ENCODE peak calls at places on chromosomes 7 and 10, in four cellular contexts. Z is thyroid gland, H is coronary artery, C is mesothelial cell of epicardium. J is an unnamed sample.
A peak's percentile ranks its signal among the peaks of the same experiment; 100 is the strongest.

GRCh38 chr10:120783098-120783497 is 68.1 kb upstream of the WDR11 start:
- DNase-seq in Z (no peak), H (no peak), C (no peak), J (no peak)

GRCh38 chr7:151013356-151013727 is 11.0 kb downstream of the ATG9B start:
- DNase-seq in Z (no peak), H (no peak), C (no peak), J (no peak)

GRCh38 chr10:19702215-19702614 is 114.0 kb upstream of the PLXDC2 start:
- DNase-seq in Z (no peak), H (no peak), C (no peak), J (no peak)

GRCh38 chr10:71078454-71079145 is 133.8 kb upstream of the UNC5B start:
- DNase-seq in Z (no peak), H (peak; percentile 56), C (no peak), J (no peak)

GRCh38 chr10:111493024-111493625 is 416.3 kb downstream of the ADRA2A start:
- DNase-seq in Z (no peak), H (no peak), C (no peak), J (no peak)

GRCh38 chr7:28520074-28521015 is 108.0 kb downstream of the CREB5 start:
- DNase-seq in Z (no peak), H (no peak), C (no peak), J (no peak)

GRCh38 chr7:159127691-159128642 is 16.7 kb downstream of the VIPR2 start:
- DNase-seq in Z (no peak), H (peak; percentile 29), C (no peak), J (no peak)

GRCh38 chr10:117257701-117258100 is 16.8 kb downstream of the SLC18A2 start:
- DNase-seq in Z (no peak), H (no peak), C (no peak), J (no peak)

GRCh38 chr7:70696139-70696782 is 435.7 kb upstream of the GALNT17 start:
- DNase-seq in Z (no peak), H (no peak), C (no peak), J (no peak)

GRCh38 chr10:103847909-103848468 is 7.4 kb downstream of the SH3PXD2A start:
- DNase-seq in Z (no peak), H (no peak), C (no peak), J (no peak)

DNA sequence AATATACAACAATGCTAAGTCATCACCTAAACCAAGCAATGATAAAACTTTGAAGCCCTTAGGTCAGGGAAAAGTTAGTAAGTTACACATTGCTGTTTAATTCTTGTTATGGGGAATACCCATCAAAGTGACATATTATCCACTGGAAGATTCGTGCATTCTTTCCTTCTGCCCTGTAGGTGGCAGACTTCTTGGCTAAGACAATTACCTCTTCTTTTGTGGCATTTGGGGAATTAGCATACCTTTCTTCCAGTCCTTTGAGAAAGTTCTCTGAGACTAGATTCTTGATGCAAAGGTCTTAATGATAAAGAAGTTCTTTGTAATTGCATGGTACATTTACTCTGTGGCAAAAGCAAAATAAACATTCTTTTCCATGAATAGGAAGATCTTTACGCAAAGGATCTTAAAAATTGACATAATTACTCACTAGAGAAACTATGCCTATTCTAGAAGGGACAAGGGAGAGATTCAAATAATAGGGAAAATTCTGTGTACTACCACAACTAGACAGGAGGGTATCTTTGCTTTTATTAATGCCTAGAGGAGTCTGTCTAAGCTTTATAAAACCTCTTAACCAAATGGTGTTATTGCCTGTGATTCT is 395.9 kb downstream of the GRM8 start:
- DNase-seq in Z (no peak), H (no peak), C (no peak), J (no peak)
- TF ChIP-seq CTCF in Z (no peak), H (peak; percentile 17), C (peak; percentile 36), J (no peak)

DNA sequence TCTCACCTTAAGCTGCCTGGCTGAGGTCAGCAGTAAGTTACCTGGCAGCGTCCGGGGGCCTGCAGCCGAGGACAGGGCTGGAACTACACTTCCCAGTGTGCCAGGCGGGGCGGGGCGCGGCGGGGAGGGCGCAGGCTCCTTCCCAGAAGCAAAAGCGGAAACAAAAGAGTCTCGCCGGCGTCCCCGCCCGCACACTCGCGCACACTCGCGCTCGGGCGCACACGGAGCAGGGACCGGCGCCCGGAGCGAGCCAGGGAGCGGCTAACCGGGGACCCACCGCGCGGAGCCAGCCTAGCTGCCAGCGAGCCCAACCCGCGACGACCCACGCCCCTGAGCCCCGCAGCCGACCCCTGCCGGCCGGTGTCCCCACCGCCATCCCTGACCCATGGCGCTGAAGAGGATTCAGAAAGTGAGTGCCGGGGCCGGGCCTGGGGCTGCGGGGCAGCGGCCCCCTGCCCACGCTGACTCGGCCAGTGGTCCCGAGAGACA is at the start of gene UBE2D1:
- DNase-seq in Z (peak; percentile 93), H (peak; percentile 86), C (peak; percentile 67), J (peak; percentile 55)
- TF ChIP-seq CTCF in Z (no peak), H (no peak), C (no peak), J (no peak)

GRCh38 chr7:100719523-100720319 is 547 bp upstream of the EPO start:
- DNase-seq in Z (no peak), H (no peak), C (no peak), J (no peak)
- TF ChIP-seq CTCF in Z (no peak), H (no peak), C (no peak), J (no peak)

GRCh38 chr7:112511451-112512220 is 30.8 kb downstream of the LSMEM1 start:
- DNase-seq in Z (no peak), H (no peak), C (no peak), J (no peak)

GRCh38 chr7:112520787-112521186 is 40.0 kb downstream of the LSMEM1 start:
- DNase-seq in Z (no peak), H (no peak), C (no peak), J (no peak)

GRCh38 chr7:112510743-112511110 is 29.9 kb downstream of the LSMEM1 start:
- DNase-seq in Z (no peak), H (no peak), C (no peak), J (no peak)

GRCh38 chr7:112517487-112517886 is 36.7 kb downstream of the LSMEM1 start:
- DNase-seq in Z (no peak), H (no peak), C (no peak), J (no peak)

GRCh38 chr7:112515989-112516388 is 35.2 kb downstream of the LSMEM1 start:
- DNase-seq in Z (no peak), H (no peak), C (no peak), J (no peak)
- TF ChIP-seq CTCF in Z (no peak), H (no peak), C (no peak), J (no peak)

GRCh38 chr10:101214446-101215396 is 14.5 kb downstream of the LBX1 start:
- DNase-seq in Z (peak; percentile 49), H (no peak), C (peak; percentile 72), J (peak; percentile 51)
- TF ChIP-seq CTCF in Z (peak; percentile 57), H (peak; percentile 83), C (peak; percentile 89), J (no peak)

GRCh38 chr7:95725170-95725569 is 47.2 kb upstream of the DYNC1I1 start:
- DNase-seq in Z (no peak), H (no peak), C (no peak), J (no peak)
- TF ChIP-seq CTCF in Z (no peak), H (no peak), C (no peak), J (no peak)

GRCh38 chr7:117333168-117333567 is 10.3 kb upstream of the WNT2 start:
- DNase-seq in Z (no peak), H (no peak), C (no peak), J (no peak)
- TF ChIP-seq CTCF in Z (no peak), H (no peak), C (no peak), J (no peak)

GRCh38 chr7:1977059-1977875 is 255.5 kb downstream of the MAD1L1 start:
- DNase-seq in Z (no peak), H (no peak), C (no peak), J (no peak)
- TF ChIP-seq CTCF in Z (no peak), H (no peak), C (no peak), J (no peak)

GRCh38 chr7:142556745-142557144 is 192.5 kb upstream of the PRSS1 start:
- DNase-seq in Z (peak; percentile 53), H (peak; percentile 69), C (no peak), J (peak; percentile 50)
- TF ChIP-seq CTCF in Z (no peak), H (no peak), C (no peak), J (no peak)

J was measured in omental fat pad.